ENCODE peak calls at places on chromosomes 13 and 19, in seven cellular contexts. X is caudate nucleus; A is effector memory CD4-positive, alpha-beta T cell; O is colonic mucosa; T is naive thymus-derived CD4-positive, alpha-beta T cell; J is CD4-positive, alpha-beta memory T cell; Y is heart left ventricle. H is an unnamed sample.

GRCh38 chr13:65585346-65585745 is 1644.8 kb downstream of the PCDH9 start:
- DNase-seq in X (no peak), A (no peak), O (no peak), T (no peak), J (no peak), Y (no peak), H (no peak)

GRCh38 chr19:12156254-12157058 is at the start of gene ZNF625:
- DNase-seq in X (peak), A (no peak), O (peak), T (peak), J (peak), Y (peak), H (peak)

GRCh38 chr13:77599351-77599750 is 63.8 kb downstream of the SCEL start:
- DNase-seq in X (no peak), A (no peak), O (no peak), T (no peak), J (no peak), Y (no peak), H (no peak)

GRCh38 chr19:45782162-45782623 is at the start of gene DMPK:
- DNase-seq in X (no peak), A (no peak), O (no peak), T (no peak), J (no peak), Y (peak), H (no peak)

GRCh38 chr19:35122687-35123551 is 7.3 kb downstream of the FXYD3 start:
- DNase-seq in X (no peak), A (no peak), O (no peak), T (no peak), J (no peak), Y (no peak), H (peak)

GRCh38 chr19:43624933-43625332 is 5.5 kb upstream of the ZNF428 start:
- DNase-seq in X (no peak), A (peak), O (peak), T (peak), J (peak), Y (no peak), H (peak)

GRCh38 chr19:17021793-17022590 is 4.6 kb downstream of the CPAMD8 start:
- DNase-seq in X (no peak), A (no peak), O (no peak), T (no peak), J (no peak), Y (no peak), H (peak)

GRCh38 chr13:45238945-45239795 is 38.3 kb upstream of the KCTD4 start:
- DNase-seq in X (no peak), A (no peak), O (no peak), T (no peak), J (no peak), Y (no peak), H (peak)

GRCh38 chr13:112055032-112055416 is 11.9 kb upstream of the SOX1 start:
- DNase-seq in X (no peak), A (no peak), O (no peak), T (no peak), J (no peak), Y (no peak), H (no peak)

GRCh38 chr13:45206340-45206739 is 5.5 kb upstream of the KCTD4 start:
- DNase-seq in X (no peak), A (no peak), O (no peak), T (no peak), J (no peak), Y (no peak), H (peak)

GRCh38 chr13:62879071-62879470 is 1463.4 kb upstream of the PCDH20 start:
- DNase-seq in X (no peak), A (no peak), O (no peak), T (no peak), J (no peak), Y (no peak), H (no peak)

GRCh38 chr19:15251010-15251748 is 18.9 kb upstream of the EPHX3 start:
- DNase-seq in X (no peak), A (no peak), O (no peak), T (no peak), J (no peak), Y (peak), H (no peak)

GRCh38 chr19:48926909-48927308 is 6.6 kb upstream of the DHDH start:
- DNase-seq in X (peak), A (no peak), O (peak), T (no peak), J (peak), Y (no peak), H (peak)

GRCh38 chr19:31054430-31054829 is 294.8 kb downstream of the TSHZ3 start:
- DNase-seq in X (no peak), A (peak), O (peak), T (peak), J (peak), Y (peak), H (peak)

GRCh38 chr13:43422061-43422460 is 364.7 kb downstream of the ENOX1 start:
- DNase-seq in X (no peak), A (no peak), O (no peak), T (no peak), J (no peak), Y (no peak), H (no peak)

GRCh38 chr13:104450006-104450405 is 1383.8 kb upstream of the SLC10A2 start:
- DNase-seq in X (no peak), A (no peak), O (no peak), T (no peak), J (no peak), Y (no peak), H (no peak)

GRCh38 chr19:51407631-51408131 is 9.8 kb downstream of the SIGLEC10 start:
- DNase-seq in X (no peak), A (no peak), O (no peak), T (no peak), J (peak), Y (no peak), H (no peak)

GRCh38 chr13:97224544-97225324 is 2.6 kb downstream of the MBNL2 start:
- DNase-seq in X (no peak), A (peak), O (peak), T (no peak), J (peak), Y (peak), H (no peak)

GRCh38 chr13:31322025-31322424 is 122.2 kb downstream of the B3GLCT start:
- DNase-seq in X (no peak), A (no peak), O (no peak), T (no peak), J (no peak), Y (peak), H (no peak)

GRCh38 chr19:4051175-4052101 is 15.3 kb downstream of the ZBTB7A start:
- DNase-seq in X (no peak), A (no peak), O (peak), T (peak), J (no peak), Y (no peak), H (peak)

GRCh38 chr13:85509512-85509911 is 289.7 kb downstream of the SLITRK6 start:
- DNase-seq in X (no peak), A (no peak), O (no peak), T (no peak), J (no peak), Y (no peak), H (peak)

GRCh38 chr19:52211926-52212571 is 22.2 kb downstream of the PPP2R1A start:
- DNase-seq in X (no peak), A (no peak), O (no peak), T (no peak), J (no peak), Y (no peak), H (no peak)

GRCh38 chr19:3450796-3451411 is 29.4 kb downstream of the SMIM24 start:
- DNase-seq in X (no peak), A (no peak), O (no peak), T (no peak), J (no peak), Y (peak), H (peak)

GRCh38 chr13:30371649-30372265 is 50.5 kb upstream of the UBE2L5 start:
- DNase-seq in X (no peak), A (peak), O (peak), T (peak), J (peak), Y (no peak), H (no peak)

GRCh38 chr13:47025791-47026419 is 129.1 kb upstream of the HTR2A start:
- DNase-seq in X (no peak), A (no peak), O (no peak), T (no peak), J (no peak), Y (no peak), H (no peak)

GRCh38 chr13:110638253-110638652 is 22.9 kb downstream of the NAXD start:
- DNase-seq in X (no peak), A (no peak), O (no peak), T (no peak), J (no peak), Y (no peak), H (no peak)

GRCh38 chr19:21940684-21941083 is 70.1 kb downstream of the ZNF208 start:
- DNase-seq in X (no peak), A (no peak), O (no peak), T (no peak), J (no peak), Y (no peak), H (no peak)

GRCh38 chr19:33399081-33399744 is 25.7 kb downstream of the CEBPG start:
- DNase-seq in X (no peak), A (no peak), O (no peak), T (no peak), J (no peak), Y (peak), H (no peak)

GRCh38 chr13:95660981-95661581 is 15.9 kb upstream of the DNAJC3 start:
- DNase-seq in X (no peak), A (no peak), O (no peak), T (no peak), J (peak), Y (no peak), H (no peak)

GRCh38 chr13:95641961-95642621 is 2.4 kb downstream of the DZIP1 start:
- DNase-seq in X (no peak), A (no peak), O (peak), T (no peak), J (no peak), Y (peak), H (no peak)

GRCh38 chr13:41428155-41428554 is 29.2 kb upstream of the RGCC start:
- DNase-seq in X (peak), A (no peak), O (peak), T (peak), J (peak), Y (no peak), H (no peak)

GRCh38 chr19:55578761-55579747 is 1.6 kb downstream of the ZNF579 start:
- DNase-seq in X (no peak), A (no peak), O (no peak), T (no peak), J (no peak), Y (no peak), H (no peak)

GRCh38 chr13:99429670-99430069 is 71.6 kb upstream of the TM9SF2 start:
- DNase-seq in X (no peak), A (no peak), O (no peak), T (no peak), J (no peak), Y (no peak), H (no peak)

GRCh38 chr19:43820098-43820860 is 6.8 kb upstream of the ZNF283 start:
- DNase-seq in X (peak), A (no peak), O (peak), T (peak), J (peak), Y (peak), H (peak)

GRCh38 chr13:99971576-99972189 is at the start of gene ZIC5:
- DNase-seq in X (no peak), A (no peak), O (peak), T (no peak), J (peak), Y (no peak), H (no peak)

GRCh38 chr13:114025432-114026127 is 51.7 kb upstream of the C13orf46 start:
- DNase-seq in X (peak), A (no peak), O (no peak), T (no peak), J (no peak), Y (peak), H (no peak)

GRCh38 chr19:11227201-11227886 is 12.1 kb upstream of the ANGPTL8 start:
- DNase-seq in X (no peak), A (no peak), O (peak), T (no peak), J (no peak), Y (no peak), H (peak)

GRCh38 chr13:39968646-39969475 is 313.4 kb downstream of the COG6 start:
- DNase-seq in X (no peak), A (no peak), O (no peak), T (no peak), J (no peak), Y (no peak), H (no peak)

GRCh38 chr19:39805120-39805519 is 26.5 kb downstream of the LEUTX start:
- DNase-seq in X (no peak), A (no peak), O (no peak), T (no peak), J (no peak), Y (no peak), H (no peak)

GRCh38 chr19:18765224-18765623 is 25.9 kb downstream of the COMP start:
- DNase-seq in X (no peak), A (no peak), O (peak), T (no peak), J (no peak), Y (no peak), H (peak)

GRCh38 chr19:1629256-1629808 is 23.1 kb downstream of the TCF3 start:
- DNase-seq in X (no peak), A (no peak), O (no peak), T (no peak), J (no peak), Y (no peak), H (no peak)

GRCh38 chr19:1631557-1632100 is 20.8 kb downstream of the TCF3 start:
- DNase-seq in X (no peak), A (no peak), O (no peak), T (no peak), J (no peak), Y (no peak), H (no peak)

GRCh38 chr19:1630811-1631210 is 21.6 kb downstream of the TCF3 start:
- DNase-seq in X (no peak), A (no peak), O (no peak), T (no peak), J (no peak), Y (no peak), H (no peak)

GRCh38 chr19:1632462-1633268 is 19.8 kb downstream of the TCF3 start:
- DNase-seq in X (no peak), A (no peak), O (peak), T (no peak), J (no peak), Y (no peak), H (no peak)

GRCh38 chr19:1630012-1630411 is 22.4 kb downstream of the TCF3 start:
- DNase-seq in X (no peak), A (no peak), O (no peak), T (no peak), J (no peak), Y (no peak), H (no peak)
- H3K27ac ChIP-seq in X (no peak), A (no peak), O (no peak), T (no peak), J (no peak), Y (no peak), H (no peak)

DNA sequence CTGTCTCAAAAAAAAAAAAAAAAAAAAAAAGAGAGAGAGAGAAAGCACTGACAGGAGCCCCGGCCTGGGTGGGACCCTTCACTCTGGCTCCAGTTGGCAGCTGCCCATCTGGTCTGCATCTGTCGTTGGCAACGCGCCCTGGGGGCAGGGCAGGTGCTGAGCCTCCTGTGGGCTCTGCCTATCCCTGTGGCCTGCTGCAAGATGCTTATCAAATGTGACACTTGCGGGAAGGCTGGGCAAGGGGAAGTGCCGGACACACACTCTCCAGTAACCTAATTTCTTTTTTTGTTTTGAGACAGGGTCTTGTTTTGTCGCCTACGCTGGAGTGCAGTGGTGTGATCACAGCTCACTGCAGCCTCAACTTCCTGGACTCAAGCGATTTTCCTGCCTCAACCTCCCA is 10.7 kb upstream of the KPTN start:
- DNase-seq in X (no peak), A (no peak), O (peak), T (no peak), J (no peak), Y (no peak), H (no peak)
- H3K27ac ChIP-seq in X (no peak), A (no peak), O (no peak), T (no peak), J (no peak), Y (no peak), H (no peak)

DNA sequence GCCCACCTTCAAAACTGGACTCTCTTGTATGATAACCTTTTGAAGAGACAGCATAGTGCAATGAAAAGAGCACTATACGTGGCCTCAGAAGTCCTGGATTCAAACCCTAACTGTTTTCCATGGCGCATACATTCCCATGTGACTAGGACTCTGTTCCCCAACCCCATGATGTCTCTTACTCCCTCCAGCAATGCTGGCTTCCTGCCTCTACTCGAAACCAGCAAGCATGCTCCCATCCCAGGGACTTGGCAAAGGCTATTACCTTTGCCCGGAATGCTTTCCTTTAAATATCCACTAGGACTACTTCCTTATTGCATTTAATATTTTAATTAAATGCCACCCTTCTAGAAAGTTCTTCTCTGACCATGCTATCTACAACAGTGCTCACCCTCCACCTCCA is 75.1 kb downstream of the CYSLTR2 start:
- DNase-seq in X (no peak), A (no peak), O (no peak), T (no peak), J (no peak), Y (no peak), H (no peak)
- H3K27ac ChIP-seq in X (no peak), A (no peak), O (no peak), T (no peak), J (no peak), Y (no peak), H (no peak)

DNA sequence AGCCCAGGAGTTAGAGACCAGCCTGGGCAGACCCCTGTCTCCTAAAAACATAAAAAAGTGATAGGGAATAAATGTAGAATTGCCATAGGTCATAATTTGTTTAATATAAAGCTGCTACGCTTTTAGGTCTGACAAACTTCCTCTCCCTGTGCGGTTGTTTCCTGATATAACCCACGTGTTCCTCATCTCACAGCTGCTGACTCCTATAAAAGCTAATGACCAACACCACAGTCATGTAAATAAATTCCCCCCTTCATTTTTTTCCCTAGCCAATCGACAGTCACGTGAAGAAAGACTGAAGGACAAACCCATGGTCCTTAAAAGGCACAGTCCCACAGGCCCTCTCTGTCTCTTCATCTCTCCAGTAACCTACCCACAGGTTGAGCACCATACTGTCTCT is 27.5 kb downstream of the ZNF266 start:
- DNase-seq in X (no peak), A (no peak), O (no peak), T (no peak), J (no peak), Y (no peak), H (no peak)
- H3K27ac ChIP-seq in X (no peak), A (no peak), O (no peak), T (no peak), J (no peak), Y (peak), H (no peak)

DNA sequence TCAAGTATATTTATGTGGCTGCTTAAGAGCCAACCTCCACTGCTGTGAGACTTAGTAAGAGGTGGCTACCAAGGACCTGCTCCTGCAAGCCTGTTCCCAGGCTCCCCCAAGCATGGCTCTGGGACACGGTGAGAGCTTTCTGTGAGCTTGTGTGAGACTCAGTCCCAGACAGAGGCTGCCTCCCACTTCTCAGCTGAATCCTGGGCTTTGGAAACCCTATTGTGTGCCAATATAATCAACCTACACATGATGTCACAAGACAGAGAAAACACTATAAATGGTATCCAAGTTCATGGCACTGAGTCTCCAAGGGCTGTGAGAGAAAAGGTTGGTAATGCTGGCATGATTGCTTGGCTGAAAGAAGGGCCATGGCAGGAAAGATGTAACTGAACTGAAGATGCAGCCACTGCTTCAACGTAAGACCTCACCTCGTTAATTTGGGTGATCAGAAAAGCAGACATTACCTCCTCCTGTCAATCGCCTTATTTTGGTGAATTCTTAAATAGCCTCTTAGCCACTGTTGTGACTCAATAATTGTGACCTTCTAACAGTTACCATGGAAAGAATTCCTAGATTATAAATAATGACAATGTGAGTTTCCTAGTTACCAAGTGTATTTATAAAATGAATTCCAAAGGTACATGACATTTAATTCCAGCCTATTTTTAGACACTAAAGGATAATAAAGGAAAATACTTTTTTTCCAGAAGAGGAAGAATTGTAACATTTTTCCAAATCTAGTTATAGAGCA is 332.0 kb downstream of the IRS2 start:
- DNase-seq in X (no peak), A (no peak), O (no peak), T (no peak), J (no peak), Y (no peak), H (no peak)
- H3K27ac ChIP-seq in X (no peak), A (no peak), O (no peak), T (no peak), J (no peak), Y (peak), H (no peak)

H was measured in foreskin keratinocyte.